ENCODE peak calls at places on chromosomes 6 and 20, in eight cellular contexts. G, Z, V, N, P, M, O and J are unnamed samples.

GRCh38 chr20:59063358-59064213 is 21.0 kb upstream of the PRELID3B start:
- DNase-seq in G (peak; percentile 73), Z (no peak), V (no peak), N (no peak), P (no peak), M (no peak), O (no peak), J (peak; percentile 91)

GRCh38 chr6:167747645-167748044 is 79.1 kb upstream of the AFDN start:
- DNase-seq in G (no peak), Z (no peak), V (no peak), N (no peak), P (no peak), M (no peak), O (no peak), J (no peak)

GRCh38 chr6:36618366-36619355 is 24.5 kb downstream of the SRSF3 start:
- DNase-seq in G (no peak), Z (no peak), V (no peak), N (peak; percentile 88), P (no peak), M (no peak), O (no peak), J (no peak)

GRCh38 chr6:11685411-11686093 is 93.1 kb downstream of the ADTRP start:
- DNase-seq in G (peak; percentile 51), Z (no peak), V (no peak), N (no peak), P (no peak), M (no peak), O (no peak), J (no peak)

GRCh38 chr20:49324306-49324705 is 46.4 kb upstream of the ZNFX1 start:
- DNase-seq in G (no peak), Z (no peak), V (no peak), N (no peak), P (no peak), M (no peak), O (no peak), J (no peak)

GRCh38 chr6:24831771-24832718 is 33.3 kb upstream of the ARMH2 start:
- DNase-seq in G (peak; percentile 12), Z (no peak), V (no peak), N (no peak), P (no peak), M (peak; percentile 18), O (no peak), J (no peak)

GRCh38 chr20:53989977-53990376 is 80.4 kb downstream of the BCAS1 start:
- DNase-seq in G (no peak), Z (no peak), V (no peak), N (no peak), P (no peak), M (no peak), O (no peak), J (no peak)

GRCh38 chr6:2958802-2959201 is 12.6 kb downstream of the SERPINB6 start:
- DNase-seq in G (no peak), Z (no peak), V (no peak), N (no peak), P (no peak), M (no peak), O (no peak), J (no peak)

GRCh38 chr20:36821964-36822437 is 48.4 kb upstream of the DSN1 start:
- DNase-seq in G (no peak), Z (no peak), V (peak; percentile 56), N (peak; percentile 32), P (no peak), M (no peak), O (no peak), J (peak; percentile 50)

GRCh38 chr6:53517021-53517420 is 27.9 kb downstream of the GCLC start:
- DNase-seq in G (peak; percentile 39), Z (no peak), V (no peak), N (no peak), P (no peak), M (no peak), O (no peak), J (no peak)

GRCh38 chr6:322205-322930 is 30.1 kb downstream of the DUSP22 start:
- DNase-seq in G (no peak), Z (no peak), V (no peak), N (no peak), P (no peak), M (no peak), O (no peak), J (no peak)

GRCh38 chr20:53550590-53551187 is 43.0 kb downstream of the ZNF217 start:
- DNase-seq in G (peak; percentile 42), Z (no peak), V (no peak), N (no peak), P (no peak), M (no peak), O (no peak), J (no peak)

GRCh38 chr6:22848121-22848520 is 278.8 kb downstream of the HDGFL1 start:
- DNase-seq in G (no peak), Z (no peak), V (no peak), N (no peak), P (no peak), M (no peak), O (no peak), J (peak; percentile 36)

GRCh38 chr20:35503841-35504460 is 25.5 kb downstream of the C20orf173 start:
- DNase-seq in G (no peak), Z (no peak), V (peak; percentile 12), N (no peak), P (no peak), M (no peak), O (no peak), J (no peak)

GRCh38 chr20:40009542-40009941 is 679.5 kb downstream of the MAFB start:
- DNase-seq in G (no peak), Z (no peak), V (no peak), N (no peak), P (no peak), M (no peak), O (no peak), J (no peak)